ENCODE peak calls at places on chromosomes 5 and 9, in five cellular contexts. G is omental fat pad, X is neural crest cell, Y is fibroblast of lung, Z is foreskin fibroblast. H is an unnamed sample.

GRCh38 chr9:107227696-107228258 is 55.3 kb upstream of the RAD23B start:
- DNase-seq in G (no peak), Y (no peak), X (no peak), Z (no peak), H (no peak)

GRCh38 chr5:129767927-129768380 is 20.1 kb downstream of the MINAR2 start:
- DNase-seq in G (peak; percentile 34), Y (peak; percentile 81), Z (peak; percentile 83), X (peak; percentile 71), H (no peak)

GRCh38 chr5:56838409-56839039 is 23.2 kb downstream of the MAP3K1 start:
- DNase-seq in G (no peak), X (no peak), Y (peak; percentile 64), Z (peak; percentile 51), H (no peak)

GRCh38 chr5:159030357-159030756 is 69.4 kb downstream of the EBF1 start:
- DNase-seq in Y (no peak), G (no peak), Z (no peak), X (no peak), H (no peak)

GRCh38 chr9:117543089-117543488 is 128.2 kb upstream of the ASTN2 start:
- DNase-seq in G (no peak), Y (no peak), X (no peak), Z (no peak), H (no peak)

GRCh38 chr5:30838936-30839511 is 354.5 kb upstream of the CDH6 start:
- DNase-seq in G (no peak), Z (no peak), X (no peak), Y (peak; percentile 39), H (no peak)

GRCh38 chr5:120615967-120616645 is 152.0 kb downstream of the PRR16 start:
- DNase-seq in Y (peak; percentile 96), X (no peak), Z (peak; percentile 73), G (no peak), H (no peak)

GRCh38 chr5:124880903-124881302 is 134.5 kb upstream of the ZNF608 start:
- DNase-seq in X (no peak), Y (no peak), G (no peak), Z (no peak), H (no peak)

GRCh38 chr9:34983209-34983608 is 6.3 kb upstream of the DNAJB5 start:
- DNase-seq in Y (no peak), G (no peak), X (no peak), Z (no peak), H (no peak)

GRCh38 chr5:132428147-132428482 is 58.6 kb downstream of the SLC22A5 start:
- DNase-seq in G (no peak), X (no peak), Y (no peak), Z (no peak), H (no peak)

GRCh38 chr5:94715843-94716242 is 97.4 kb downstream of the SLF1 start:
- DNase-seq in G (no peak), X (no peak), Y (no peak), Z (no peak), H (no peak)

GRCh38 chr9:99606955-99607354 is 214.7 kb upstream of the NR4A3 start:
- DNase-seq in X (no peak), Y (no peak), Z (no peak), G (no peak), H (no peak)

GRCh38 chr5:170144286-170145023 is 38.8 kb downstream of the FOXI1 start:
- DNase-seq in Y (no peak), G (no peak), X (no peak), Z (no peak), H (no peak)

GRCh38 chr9:114811969-114812636 is 6.3 kb upstream of the TNFSF15 start:
- DNase-seq in X (no peak), G (no peak), Y (no peak), Z (no peak), H (no peak)

GRCh38 chr5:36054646-36055045 is 12.0 kb downstream of the UGT3A2 start:
- DNase-seq in G (no peak), Y (no peak), X (no peak), Z (no peak), H (no peak)

GRCh38 chr5:581266-581665 is 30.9 kb upstream of the CEP72 start:
- DNase-seq in X (no peak), G (no peak), Z (no peak), Y (no peak), H (no peak)
- TF ChIP-seq CTCF in X (no peak), G (no peak), Z (no peak), Y (no peak), H (no peak)

DNA sequence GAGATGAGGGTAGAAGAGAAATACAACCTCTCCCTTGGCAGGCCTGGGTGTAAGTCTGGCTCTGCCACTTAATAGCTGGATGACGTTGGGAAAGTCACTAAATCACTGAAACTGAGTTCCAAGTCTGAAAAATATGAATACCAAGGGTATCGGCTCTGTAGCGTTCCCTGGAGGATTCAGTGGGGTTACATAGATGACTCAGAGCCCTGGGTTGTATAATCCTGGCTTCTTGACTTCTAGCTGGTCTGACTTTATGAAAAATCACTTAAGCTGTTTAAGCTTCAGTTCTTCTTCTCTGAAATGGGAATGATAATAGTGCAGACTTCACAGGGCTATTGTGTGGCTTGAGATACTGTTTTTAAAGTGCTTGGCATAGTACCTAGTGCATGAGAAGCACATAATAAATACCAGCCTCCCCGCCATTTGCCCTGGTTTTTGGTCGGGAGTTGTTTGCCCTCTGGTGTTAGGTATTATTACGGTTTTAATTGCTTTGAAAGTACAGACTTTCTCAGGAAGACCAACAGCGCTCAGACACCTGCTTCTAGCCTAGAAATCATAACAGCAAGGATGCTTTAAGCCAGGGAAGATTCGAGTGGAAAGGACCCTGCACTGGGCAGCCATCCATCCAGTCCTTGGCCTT is 43.0 kb downstream of the CYFIP2 start:
- DNase-seq in Y (peak; percentile 7), G (no peak), X (no peak), Z (no peak), H (no peak)
- TF ChIP-seq CTCF in Y (no peak), G (no peak), X (no peak), Z (peak; percentile 27), H (no peak)

GRCh38 chr5:119346404-119346803 is 9.4 kb upstream of the TNFAIP8 start:
- DNase-seq in X (no peak), Y (no peak), G (no peak), Z (no peak), H (no peak)
- TF ChIP-seq CTCF in X (no peak), Y (no peak), G (no peak), Z (no peak), H (no peak)

GRCh38 chr5:77873239-77873638 is 97.1 kb upstream of the TBCA start:
- DNase-seq in Y (no peak), Z (no peak), G (no peak), X (no peak), H (no peak)

GRCh38 chr5:77881528-77881927 is 105.4 kb upstream of the TBCA start:
- DNase-seq in G (no peak), Y (no peak), X (no peak), Z (no peak), H (no peak)

GRCh38 chr5:77876862-77877502 is 100.8 kb upstream of the TBCA start:
- DNase-seq in X (no peak), G (no peak), Y (no peak), Z (no peak), H (no peak)

GRCh38 chr5:77874691-77875090 is 98.6 kb upstream of the TBCA start:
- DNase-seq in G (no peak), Z (no peak), Y (no peak), X (no peak), H (no peak)

DNA sequence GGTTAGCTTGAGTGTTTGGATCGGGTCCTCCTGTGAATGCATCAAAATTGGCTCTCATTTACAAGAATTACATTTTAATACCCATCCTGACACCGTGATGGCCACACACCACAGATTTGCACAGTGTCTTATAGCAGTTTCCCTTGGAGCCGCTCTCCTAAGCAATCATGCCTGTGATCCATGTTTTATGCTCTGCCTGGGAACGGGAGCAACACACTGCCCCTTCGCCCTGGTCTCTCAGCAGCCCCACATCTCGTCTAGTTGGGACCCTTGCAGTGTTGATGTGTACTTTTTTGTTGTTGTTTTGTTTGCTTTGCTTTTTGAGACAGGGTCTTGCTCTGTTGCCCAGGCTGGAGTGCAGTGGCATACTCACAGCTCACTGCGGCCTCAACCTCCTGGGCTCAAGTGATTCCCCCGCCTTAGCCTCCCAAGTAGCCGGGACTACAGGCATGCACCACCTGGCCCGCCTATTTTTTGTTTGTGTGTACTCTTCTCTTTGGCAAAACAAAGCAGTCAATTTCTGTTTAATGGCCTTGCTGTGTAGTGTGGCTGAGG is 101.5 kb upstream of the TBCA start:
- DNase-seq in G (no peak), Z (no peak), Y (no peak), X (no peak), H (no peak)
- TF ChIP-seq CTCF in G (no peak), Z (no peak), Y (no peak), X (no peak), H (no peak)

GRCh38 chr5:172870261-172870806 is 36.3 kb downstream of the ERGIC1 start:
- DNase-seq in X (no peak), Z (peak; percentile 90), G (no peak), Y (peak; percentile 98), H (no peak)

GRCh38 chr5:172868436-172868923 is 34.4 kb downstream of the ERGIC1 start:
- DNase-seq in X (no peak), Y (peak; percentile 77), G (no peak), Z (peak; percentile 80), H (no peak)

GRCh38 chr5:172869734-172870133 is 35.7 kb downstream of the ERGIC1 start:
- DNase-seq in Y (peak; percentile 26), Z (no peak), G (no peak), X (no peak), H (no peak)

GRCh38 chr5:172867761-172868435 is 33.8 kb downstream of the ERGIC1 start:
- DNase-seq in X (no peak), Y (peak; percentile 45), G (no peak), Z (no peak), H (no peak)

DNA sequence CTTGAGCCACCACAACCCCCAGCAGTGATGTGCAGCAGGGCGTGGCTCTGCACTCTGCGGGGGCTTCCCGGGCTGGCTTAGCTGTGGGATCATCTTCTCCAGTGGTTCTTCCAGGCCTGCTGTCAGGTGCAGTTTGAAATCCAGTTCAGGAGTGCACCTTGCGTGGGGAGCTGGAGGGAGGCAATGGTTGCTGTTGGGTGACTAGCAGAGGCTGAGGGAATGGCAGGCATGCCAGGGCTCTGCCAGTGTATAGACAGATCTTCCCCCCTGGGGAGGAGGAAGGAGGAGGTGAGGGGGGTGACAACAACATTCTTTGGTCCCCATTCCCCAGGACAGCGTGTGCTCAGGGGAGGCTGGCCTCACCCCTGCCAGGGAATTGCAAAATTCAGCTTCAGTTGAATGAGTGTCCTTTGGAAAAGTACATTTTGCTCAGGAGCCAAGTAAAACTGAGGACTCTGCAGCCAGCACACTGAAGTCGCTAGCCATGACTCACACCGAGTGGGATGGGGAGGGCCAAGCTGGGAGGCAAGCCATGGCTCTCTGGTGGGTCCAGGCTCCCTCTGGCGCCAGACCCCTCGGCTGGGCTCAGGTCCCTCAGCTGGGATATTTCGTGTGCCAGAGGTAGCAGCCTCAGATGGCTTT is 35.0 kb downstream of the ERGIC1 start:
- DNase-seq in X (no peak), G (peak; percentile 62), Y (peak; percentile 94), Z (peak; percentile 93), H (no peak)
- TF ChIP-seq CTCF in X (no peak), G (no peak), Y (peak; percentile 53), Z (peak; percentile 27), H (no peak)